ENCODE peak calls at places on chromosomes 4 and X, in seven cellular contexts. Z is HepG2, N is AG10803, D is lower lobe of right lung, O is upper lobe of left lung, G is AG09309, H is HCT116. F is an unnamed sample.

GRCh38 chr4:164748375-164748774 is 5.6 kb upstream of the SMIM31 start:
- DNase-seq in D (no peak), O (no peak), G (no peak), N (peak), Z (peak), H (peak), F (peak)

GRCh38 chrX:21166302-21166982 is 207.8 kb upstream of the CNKSR2 start:
- DNase-seq in O (no peak), G (no peak), Z (peak), H (no peak), N (peak), D (no peak), F (no peak)

GRCh38 chr4:163612762-163613161 is 118.3 kb downstream of the TMA16 start:
- DNase-seq in D (no peak), G (no peak), N (no peak), Z (no peak), O (no peak), H (no peak), F (no peak)

GRCh38 chrX:136906921-136907510 is 26.5 kb upstream of the RBMX start:
- DNase-seq in H (no peak), Z (no peak), N (no peak), G (no peak), O (no peak), D (no peak), F (no peak)

GRCh38 chr4:5215321-5215720 is 164.0 kb downstream of the STK32B start:
- DNase-seq in H (no peak), Z (no peak), O (no peak), D (no peak), G (no peak), N (no peak), F (no peak)

GRCh38 chr4:55159851-55160250 is 34.5 kb upstream of the KDR start:
- DNase-seq in D (no peak), N (no peak), G (no peak), H (no peak), O (no peak), Z (no peak), F (no peak)

GRCh38 chr4:104589264-104589868 is 94.7 kb upstream of the CXXC4 start:
- DNase-seq in H (no peak), Z (no peak), N (no peak), O (no peak), D (no peak), G (no peak), F (peak)

GRCh38 chr4:73897380-73898136 is 28.4 kb downstream of the CXCL1 start:
- DNase-seq in Z (no peak), N (peak), G (peak), O (no peak), H (no peak), D (no peak), F (peak)

GRCh38 chr4:81754169-81754568 is 282.5 kb upstream of the RASGEF1B start:
- DNase-seq in D (no peak), O (no peak), G (no peak), Z (no peak), N (no peak), H (no peak), F (no peak)

GRCh38 chr4:23746672-23747071 is 143.2 kb downstream of the PPARGC1A start:
- DNase-seq in G (no peak), N (no peak), H (no peak), O (no peak), Z (no peak), D (no peak), F (no peak)

GRCh38 chrX:27600686-27601085 is 10.5 kb downstream of the DCAF8L2 start:
- DNase-seq in D (no peak), G (no peak), H (no peak), Z (no peak), O (no peak), N (no peak), F (no peak)

GRCh38 chr4:30867427-30867826 is 147.3 kb downstream of the PCDH7 start:
- DNase-seq in G (no peak), Z (no peak), N (no peak), H (no peak), D (no peak), O (no peak), F (no peak)

GRCh38 chrX:150044556-150044955 is 106.3 kb upstream of the EOLA2 start:
- DNase-seq in O (no peak), H (no peak), D (no peak), G (no peak), N (peak), Z (no peak), F (peak)

GRCh38 chrX:14496674-14497073 is 32.7 kb upstream of the GLRA2 start:
- DNase-seq in D (no peak), Z (no peak), O (no peak), N (peak), G (no peak), H (no peak), F (no peak)

GRCh38 chrX:111181883-111182400 is 86.0 kb downstream of the PAK3 start:
- DNase-seq in N (no peak), O (no peak), H (no peak), G (no peak), Z (no peak), D (no peak), F (no peak)

GRCh38 chr4:53905281-53905934 is 159.0 kb downstream of the CHIC2 start:
- DNase-seq in N (peak), G (no peak), Z (peak), D (no peak), O (no peak), H (no peak), F (peak)

GRCh38 chrX:5431823-5432222 is 796.8 kb downstream of the NLGN4X start:
- DNase-seq in Z (peak), D (no peak), O (no peak), H (no peak), N (no peak), G (no peak), F (no peak)

GRCh38 chr4:176286728-176287127 is 17.7 kb upstream of the ASB5 start:
- DNase-seq in H (no peak), N (peak), Z (no peak), D (no peak), O (no peak), G (no peak), F (no peak)

GRCh38 chr4:154911608-154912098 is 130.6 kb downstream of the RBM46 start:
- DNase-seq in Z (no peak), N (no peak), O (peak), D (no peak), H (no peak), G (no peak), F (no peak)

GRCh38 chr4:154908168-154908567 is 127.1 kb downstream of the RBM46 start:
- DNase-seq in O (no peak), G (no peak), H (no peak), D (no peak), N (no peak), Z (no peak), F (no peak)

GRCh38 chr4:154916068-154916467 is 135.0 kb downstream of the RBM46 start:
- DNase-seq in G (no peak), Z (no peak), H (no peak), O (no peak), N (no peak), D (no peak), F (no peak)

GRCh38 chr4:154911097-154911496 is 130.0 kb downstream of the RBM46 start:
- DNase-seq in G (no peak), Z (peak), O (no peak), H (no peak), D (no peak), N (peak), F (peak)
- TF ChIP-seq CTCF in G (peak), Z (no peak), O (no peak), H (peak), D (no peak), N (peak), F (no peak)

GRCh38 chr4:57040510-57040909 is 61.8 kb downstream of the POLR2B start:
- DNase-seq in D (no peak), Z (no peak), H (no peak), O (no peak), G (no peak), N (no peak), F (no peak)

GRCh38 chr4:57043304-57044251 is 64.9 kb downstream of the POLR2B start:
- DNase-seq in D (no peak), G (peak), O (no peak), Z (no peak), H (no peak), N (peak), F (peak)

GRCh38 chr4:57048590-57049304 is 61.4 kb downstream of the IGFBP7 start:
- DNase-seq in Z (no peak), N (peak), G (no peak), O (no peak), H (no peak), D (no peak), F (no peak)

GRCh38 chr4:57044996-57045395 is 65.2 kb downstream of the IGFBP7 start:
- DNase-seq in N (peak), Z (peak), H (no peak), O (no peak), D (no peak), G (no peak), F (peak)

DNA sequence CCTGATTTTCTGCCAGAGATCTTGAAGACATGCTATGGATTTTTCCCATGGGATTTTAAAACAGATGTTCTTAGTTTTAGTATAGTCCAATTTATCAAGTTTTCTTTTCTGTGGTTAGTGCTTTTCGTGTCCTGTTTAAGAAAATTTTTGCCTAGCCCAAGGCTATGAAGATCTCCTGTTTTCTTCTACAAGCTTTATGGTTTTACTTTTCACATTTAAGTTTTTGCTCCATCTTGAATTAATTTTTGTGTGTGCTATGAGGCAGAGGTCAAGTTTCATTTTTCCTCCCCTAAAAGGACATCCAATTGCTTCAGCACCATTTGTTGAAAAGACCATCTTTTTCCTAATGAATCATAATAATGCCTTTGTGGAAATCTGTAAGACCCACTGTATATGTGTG is 65.6 kb downstream of the POLR2B start:
- DNase-seq in G (peak), O (no peak), H (no peak), D (no peak), N (peak), Z (no peak), F (peak)
- H3K4me3 ChIP-seq in G (no peak), O (no peak), H (no peak), D (no peak), N (no peak), Z (no peak), F (no peak)

GRCh38 chr4:179625391-179625790 is 2183.2 kb upstream of the AGA start:
- DNase-seq in G (no peak), Z (no peak), O (no peak), N (no peak), H (no peak), D (no peak), F (no peak)
- TF ChIP-seq CTCF in G (no peak), Z (no peak), O (no peak), N (no peak), H (no peak), D (no peak), F (no peak)

GRCh38 chr4:153141238-153141637 is 63.0 kb upstream of the TRIM2 start:
- DNase-seq in O (no peak), D (no peak), G (no peak), H (no peak), Z (no peak), N (no peak), F (no peak)

GRCh38 chr4:153137677-153138630 is 66.3 kb upstream of the TRIM2 start:
- DNase-seq in D (no peak), G (no peak), O (no peak), Z (no peak), N (no peak), H (no peak), F (no peak)

GRCh38 chr4:153137168-153137567 is 67.1 kb upstream of the TRIM2 start:
- DNase-seq in O (no peak), Z (no peak), H (no peak), N (peak), D (no peak), G (peak), F (peak)

GRCh38 chr4:153140294-153140693 is 63.9 kb upstream of the TRIM2 start:
- DNase-seq in N (peak), O (no peak), D (no peak), H (no peak), G (no peak), Z (no peak), F (no peak)

DNA sequence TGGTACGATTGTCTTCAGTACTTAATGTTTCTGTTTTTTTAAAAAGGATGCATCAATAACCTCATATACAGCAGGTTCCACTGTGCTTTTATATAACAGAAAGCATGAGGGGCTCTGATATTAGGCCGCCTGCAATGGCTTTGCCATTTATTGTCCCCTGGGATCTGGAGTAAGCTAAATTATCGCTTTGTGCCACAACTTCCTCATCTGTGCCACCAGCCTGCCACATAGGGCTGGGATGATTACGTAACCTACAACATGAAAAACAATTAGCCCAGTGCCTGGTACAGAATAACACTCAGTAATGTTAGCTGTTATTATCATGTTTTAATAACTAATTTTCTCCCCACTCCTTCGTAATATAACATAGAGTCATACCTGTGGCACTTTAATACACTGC is 65.5 kb upstream of the TRIM2 start:
- DNase-seq in H (no peak), O (no peak), N (no peak), D (no peak), G (no peak), Z (no peak), F (no peak)
- H3K4me3 ChIP-seq in H (no peak), O (no peak), N (no peak), D (no peak), G (no peak), Z (no peak), F (no peak)

GRCh38 chr4:37798616-37799015 is 27.9 kb upstream of the PGM2 start:
- DNase-seq in D (no peak), N (no peak), H (no peak), G (no peak), Z (no peak), O (no peak), F (no peak)

GRCh38 chr4:37805091-37805490 is 21.4 kb upstream of the PGM2 start:
- DNase-seq in G (no peak), D (no peak), H (no peak), O (no peak), N (no peak), Z (no peak), F (no peak)

GRCh38 chr4:37799941-37800554 is 26.4 kb upstream of the PGM2 start:
- DNase-seq in N (peak), Z (no peak), O (no peak), G (no peak), D (no peak), H (no peak), F (peak)

GRCh38 chr4:37803348-37803973 is 23.0 kb upstream of the PGM2 start:
- DNase-seq in H (no peak), D (no peak), O (no peak), Z (peak), N (peak), G (peak), F (peak)

DNA sequence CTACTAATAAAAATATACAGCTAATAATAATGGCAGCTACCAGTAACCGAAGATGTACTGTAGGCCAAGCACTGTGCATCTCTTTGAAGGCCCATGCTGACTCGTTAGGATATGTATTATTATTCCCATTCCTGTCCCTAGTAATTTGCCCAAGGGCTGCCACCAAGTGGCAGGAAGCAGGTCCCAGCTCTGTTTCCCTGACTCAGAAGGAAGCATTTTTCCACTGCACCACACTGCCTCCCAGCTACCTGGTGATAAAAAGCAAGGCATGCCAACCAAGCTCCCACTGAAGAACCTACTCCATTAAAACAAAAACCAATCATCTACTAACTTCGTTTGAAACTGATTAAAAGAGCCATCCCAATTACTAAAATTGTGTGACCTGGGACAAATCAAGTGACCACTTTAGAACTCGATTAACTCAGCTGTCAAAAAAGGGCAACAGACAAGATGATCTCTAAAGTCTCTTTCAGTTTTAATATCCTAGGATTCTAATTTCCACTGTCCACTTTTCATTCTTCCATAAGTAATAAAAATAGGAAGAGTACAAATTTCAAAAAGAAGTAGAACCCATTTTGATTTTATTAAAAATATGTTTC is 24.3 kb upstream of the PGM2 start:
- DNase-seq in H (peak), N (peak), Z (peak), D (peak), O (no peak), G (no peak), F (peak)
- TF ChIP-seq CTCF in H (peak), N (peak), Z (peak), D (peak), O (peak), G (peak), F (peak)

DNA sequence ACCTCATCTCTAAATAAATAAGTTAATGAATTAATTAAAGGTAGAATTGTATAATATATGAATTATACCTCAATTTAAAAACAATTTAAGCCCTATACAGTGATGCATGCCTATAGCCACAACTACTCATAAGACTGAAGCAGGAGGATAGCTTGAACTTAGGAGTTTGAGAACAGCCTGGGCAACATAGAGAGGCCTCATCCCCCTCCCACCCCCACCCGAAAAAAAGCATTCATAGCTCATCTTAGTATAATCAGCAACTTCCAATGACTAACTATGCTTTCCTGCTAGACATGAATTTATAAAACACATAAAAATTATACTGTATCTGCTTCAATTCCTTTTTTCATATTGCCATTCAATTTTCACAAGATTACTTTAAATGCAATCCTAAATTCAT is 1.6 kb downstream of the LRBA start:
- DNase-seq in D (no peak), G (no peak), H (no peak), Z (no peak), O (no peak), N (no peak), F (no peak)
- H3K4me3 ChIP-seq in D (peak), G (no peak), H (peak), Z (peak), O (peak), N (no peak), F (peak)